ENCODE peak calls at places on chromosome 13, in ten cellular contexts. One of them, this sample, is unnamed.

GRCh38 chr13:21913010-21913409 is 242.1 kb downstream of the FGF9 start:
- DNase-seq in fibroblast of lung: no peak
- DNase-seq in effector memory CD4-positive, alpha-beta T cell: no peak
- DNase-seq in CD4-positive, CD25-positive, alpha-beta regulatory T cell: no peak
- DNase-seq in tibial artery: no peak
- DNase-seq in heart left ventricle: no peak
- DNase-seq in aorta: no peak
- DNase-seq in psoas muscle: no peak
- DNase-seq in mammary epithelial cell: no peak
- DNase-seq in HCT116: peak
- DNase-seq in this sample: no peak

GRCh38 chr13:20779405-20779804 is 5.6 kb upstream of the EEF1AKMT1 start:
- DNase-seq in psoas muscle: no peak
- DNase-seq in heart left ventricle: no peak
- DNase-seq in CD4-positive, CD25-positive, alpha-beta regulatory T cell: no peak
- DNase-seq in HCT116: no peak
- DNase-seq in tibial artery: no peak
- DNase-seq in effector memory CD4-positive, alpha-beta T cell: no peak
- DNase-seq in aorta: no peak
- DNase-seq in mammary epithelial cell: no peak
- DNase-seq in fibroblast of lung: no peak
- DNase-seq in this sample: no peak

GRCh38 chr13:104571161-104571889 is 1505.1 kb upstream of the SLC10A2 start:
- DNase-seq in heart left ventricle: no peak
- DNase-seq in fibroblast of lung: peak
- DNase-seq in HCT116: peak
- DNase-seq in psoas muscle: peak
- DNase-seq in aorta: peak
- DNase-seq in mammary epithelial cell: peak
- DNase-seq in effector memory CD4-positive, alpha-beta T cell: no peak
- DNase-seq in CD4-positive, CD25-positive, alpha-beta regulatory T cell: no peak
- DNase-seq in tibial artery: peak
- DNase-seq in this sample: no peak

GRCh38 chr13:49435992-49436391 is 7.9 kb downstream of the CAB39L start:
- DNase-seq in aorta: no peak
- DNase-seq in psoas muscle: no peak
- DNase-seq in mammary epithelial cell: no peak
- DNase-seq in CD4-positive, CD25-positive, alpha-beta regulatory T cell: no peak
- DNase-seq in fibroblast of lung: peak
- DNase-seq in tibial artery: no peak
- DNase-seq in HCT116: no peak
- DNase-seq in heart left ventricle: no peak
- DNase-seq in effector memory CD4-positive, alpha-beta T cell: no peak
- DNase-seq in this sample: no peak

GRCh38 chr13:24215732-24216131 is 55.2 kb downstream of the SPATA13 start:
- DNase-seq in effector memory CD4-positive, alpha-beta T cell: no peak
- DNase-seq in CD4-positive, CD25-positive, alpha-beta regulatory T cell: no peak
- DNase-seq in tibial artery: peak
- DNase-seq in heart left ventricle: no peak
- DNase-seq in mammary epithelial cell: no peak
- DNase-seq in HCT116: no peak
- DNase-seq in aorta: no peak
- DNase-seq in psoas muscle: no peak
- DNase-seq in fibroblast of lung: peak
- DNase-seq in this sample: no peak

GRCh38 chr13:112690242-112690943 is 555 bp downstream of the ATP11A start:
- DNase-seq in heart left ventricle: peak
- DNase-seq in aorta: peak
- DNase-seq in psoas muscle: peak
- DNase-seq in effector memory CD4-positive, alpha-beta T cell: no peak
- DNase-seq in mammary epithelial cell: peak
- DNase-seq in tibial artery: no peak
- DNase-seq in HCT116: no peak
- DNase-seq in fibroblast of lung: peak
- DNase-seq in CD4-positive, CD25-positive, alpha-beta regulatory T cell: peak
- DNase-seq in this sample: peak

GRCh38 chr13:79621449-79621848 is 140.5 kb downstream of the NDFIP2 start:
- DNase-seq in aorta: no peak
- DNase-seq in mammary epithelial cell: peak
- DNase-seq in heart left ventricle: no peak
- DNase-seq in psoas muscle: no peak
- DNase-seq in fibroblast of lung: no peak
- DNase-seq in effector memory CD4-positive, alpha-beta T cell: no peak
- DNase-seq in CD4-positive, CD25-positive, alpha-beta regulatory T cell: no peak
- DNase-seq in tibial artery: no peak
- DNase-seq in HCT116: no peak
- DNase-seq in this sample: no peak

GRCh38 chr13:112260108-112261055 is 115.8 kb upstream of the SPACA7 start:
- DNase-seq in HCT116: no peak
- DNase-seq in tibial artery: no peak
- DNase-seq in heart left ventricle: peak
- DNase-seq in aorta: no peak
- DNase-seq in fibroblast of lung: no peak
- DNase-seq in psoas muscle: peak
- DNase-seq in effector memory CD4-positive, alpha-beta T cell: no peak
- DNase-seq in mammary epithelial cell: no peak
- DNase-seq in CD4-positive, CD25-positive, alpha-beta regulatory T cell: no peak
- DNase-seq in this sample: peak

GRCh38 chr13:23950736-23951510 is 53.6 kb upstream of the C1QTNF9B start:
- DNase-seq in aorta: no peak
- DNase-seq in effector memory CD4-positive, alpha-beta T cell: no peak
- DNase-seq in CD4-positive, CD25-positive, alpha-beta regulatory T cell: no peak
- DNase-seq in heart left ventricle: no peak
- DNase-seq in HCT116: no peak
- DNase-seq in fibroblast of lung: no peak
- DNase-seq in tibial artery: no peak
- DNase-seq in psoas muscle: no peak
- DNase-seq in mammary epithelial cell: no peak
- DNase-seq in this sample: no peak

GRCh38 chr13:97430296-97430695 is 3.7 kb upstream of the RAP2A start:
- DNase-seq in effector memory CD4-positive, alpha-beta T cell: no peak
- DNase-seq in CD4-positive, CD25-positive, alpha-beta regulatory T cell: no peak
- DNase-seq in heart left ventricle: no peak
- DNase-seq in mammary epithelial cell: no peak
- DNase-seq in psoas muscle: no peak
- DNase-seq in HCT116: no peak
- DNase-seq in aorta: no peak
- DNase-seq in fibroblast of lung: no peak
- DNase-seq in tibial artery: no peak
- DNase-seq in this sample: no peak

GRCh38 chr13:42821437-42821836 is 40.1 kb downstream of the FAM216B start:
- DNase-seq in mammary epithelial cell: no peak
- DNase-seq in tibial artery: no peak
- DNase-seq in psoas muscle: no peak
- DNase-seq in effector memory CD4-positive, alpha-beta T cell: no peak
- DNase-seq in aorta: no peak
- DNase-seq in heart left ventricle: no peak
- DNase-seq in HCT116: no peak
- DNase-seq in fibroblast of lung: peak
- DNase-seq in CD4-positive, CD25-positive, alpha-beta regulatory T cell: no peak
- DNase-seq in this sample: no peak

GRCh38 chr13:19668778-19669177 is 35.3 kb downstream of the MPHOSPH8 start:
- DNase-seq in heart left ventricle: no peak
- DNase-seq in fibroblast of lung: no peak
- DNase-seq in CD4-positive, CD25-positive, alpha-beta regulatory T cell: no peak
- DNase-seq in HCT116: no peak
- DNase-seq in effector memory CD4-positive, alpha-beta T cell: no peak
- DNase-seq in mammary epithelial cell: no peak
- DNase-seq in psoas muscle: no peak
- DNase-seq in tibial artery: no peak
- DNase-seq in aorta: no peak
- DNase-seq in this sample: no peak

GRCh38 chr13:20231839-20232555 is at the start of gene GJB6:
- DNase-seq in aorta: no peak
- DNase-seq in tibial artery: no peak
- DNase-seq in CD4-positive, CD25-positive, alpha-beta regulatory T cell: peak
- DNase-seq in effector memory CD4-positive, alpha-beta T cell: no peak
- DNase-seq in heart left ventricle: no peak
- DNase-seq in HCT116: no peak
- DNase-seq in fibroblast of lung: no peak
- DNase-seq in mammary epithelial cell: peak
- DNase-seq in psoas muscle: no peak
- DNase-seq in this sample: peak

GRCh38 chr13:111079375-111079774 is 35.7 kb upstream of the ARHGEF7 start:
- DNase-seq in fibroblast of lung: no peak
- DNase-seq in HCT116: no peak
- DNase-seq in CD4-positive, CD25-positive, alpha-beta regulatory T cell: no peak
- DNase-seq in psoas muscle: no peak
- DNase-seq in heart left ventricle: no peak
- DNase-seq in effector memory CD4-positive, alpha-beta T cell: no peak
- DNase-seq in aorta: no peak
- DNase-seq in tibial artery: no peak
- DNase-seq in mammary epithelial cell: no peak
- DNase-seq in this sample: no peak

GRCh38 chr13:25111557-25111956 is 15.6 kb downstream of the PABPC3 start:
- DNase-seq in tibial artery: no peak
- DNase-seq in mammary epithelial cell: peak
- DNase-seq in heart left ventricle: no peak
- DNase-seq in psoas muscle: no peak
- DNase-seq in HCT116: no peak
- DNase-seq in effector memory CD4-positive, alpha-beta T cell: no peak
- DNase-seq in fibroblast of lung: no peak
- DNase-seq in CD4-positive, CD25-positive, alpha-beta regulatory T cell: no peak
- DNase-seq in aorta: no peak
- DNase-seq in this sample: no peak

GRCh38 chr13:70390968-70391367 is 282.7 kb upstream of the KLHL1 start:
- DNase-seq in mammary epithelial cell: no peak
- DNase-seq in CD4-positive, CD25-positive, alpha-beta regulatory T cell: no peak
- DNase-seq in psoas muscle: no peak
- DNase-seq in heart left ventricle: no peak
- DNase-seq in effector memory CD4-positive, alpha-beta T cell: no peak
- DNase-seq in fibroblast of lung: no peak
- DNase-seq in HCT116: no peak
- DNase-seq in aorta: no peak
- DNase-seq in tibial artery: no peak
- DNase-seq in this sample: no peak

DNA sequence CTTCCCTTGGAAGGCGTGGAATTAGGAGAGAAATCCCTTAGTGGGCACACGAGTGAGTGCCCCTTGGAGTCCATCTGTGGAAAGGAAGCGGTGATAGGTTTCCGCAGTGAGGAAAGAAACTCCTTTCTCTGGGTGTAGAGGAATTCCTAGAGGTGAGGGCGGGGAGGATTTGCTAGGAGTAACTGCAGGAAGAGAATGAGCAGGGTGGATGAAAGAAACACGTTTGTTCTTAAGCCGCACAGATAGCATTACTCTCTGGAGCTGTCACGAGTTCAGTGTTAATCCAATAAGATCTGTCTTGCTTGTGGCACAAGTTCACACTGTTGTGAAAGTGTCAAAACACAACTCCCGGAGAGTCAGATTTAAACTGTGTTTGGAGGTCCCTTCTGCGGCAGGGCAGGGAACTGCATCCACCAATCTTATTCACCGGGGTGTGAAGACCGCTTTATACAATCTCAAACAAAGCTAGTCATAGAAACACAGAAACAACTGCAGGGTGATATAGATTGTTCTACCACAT is 1.2 kb downstream of the KL start:
- DNase-seq in fibroblast of lung: peak
- DNase-seq in HCT116: no peak
- DNase-seq in mammary epithelial cell: peak
- DNase-seq in tibial artery: peak
- DNase-seq in CD4-positive, CD25-positive, alpha-beta regulatory T cell: no peak
- DNase-seq in aorta: no peak
- DNase-seq in effector memory CD4-positive, alpha-beta T cell: no peak
- DNase-seq in heart left ventricle: no peak
- DNase-seq in psoas muscle: peak
- DNase-seq in this sample: no peak
- H3K27ac ChIP-seq in fibroblast of lung: no peak
- H3K27ac ChIP-seq in HCT116: no peak
- H3K27ac ChIP-seq in mammary epithelial cell: no peak
- H3K27ac ChIP-seq in tibial artery: peak
- H3K27ac ChIP-seq in CD4-positive, CD25-positive, alpha-beta regulatory T cell: no peak
- H3K27ac ChIP-seq in aorta: no peak
- H3K27ac ChIP-seq in effector memory CD4-positive, alpha-beta T cell: no peak
- H3K27ac ChIP-seq in heart left ventricle: peak
- H3K27ac ChIP-seq in psoas muscle: peak
- H3K27ac ChIP-seq in this sample: peak

GRCh38 chr13:46211116-46211515 is 612 bp upstream of the LRRC63 start:
- DNase-seq in fibroblast of lung: no peak
- DNase-seq in aorta: no peak
- DNase-seq in CD4-positive, CD25-positive, alpha-beta regulatory T cell: peak
- DNase-seq in tibial artery: no peak
- DNase-seq in psoas muscle: no peak
- DNase-seq in effector memory CD4-positive, alpha-beta T cell: peak
- DNase-seq in HCT116: no peak
- DNase-seq in mammary epithelial cell: no peak
- DNase-seq in heart left ventricle: no peak
- DNase-seq in this sample: no peak
- H3K4me3 ChIP-seq in fibroblast of lung: peak
- H3K4me3 ChIP-seq in aorta: peak
- H3K4me3 ChIP-seq in CD4-positive, CD25-positive, alpha-beta regulatory T cell: peak
- H3K4me3 ChIP-seq in tibial artery: peak
- H3K4me3 ChIP-seq in psoas muscle: peak
- H3K4me3 ChIP-seq in effector memory CD4-positive, alpha-beta T cell: peak
- H3K4me3 ChIP-seq in HCT116: no peak
- H3K4me3 ChIP-seq in mammary epithelial cell: peak
- H3K4me3 ChIP-seq in heart left ventricle: peak
- H3K4me3 ChIP-seq in this sample: peak

GRCh38 chr13:77016888-77017623 is 9.9 kb downstream of the FBXL3 start:
- DNase-seq in aorta: no peak
- DNase-seq in effector memory CD4-positive, alpha-beta T cell: no peak
- DNase-seq in mammary epithelial cell: no peak
- DNase-seq in tibial artery: no peak
- DNase-seq in psoas muscle: no peak
- DNase-seq in HCT116: no peak
- DNase-seq in heart left ventricle: no peak
- DNase-seq in CD4-positive, CD25-positive, alpha-beta regulatory T cell: no peak
- DNase-seq in fibroblast of lung: no peak
- DNase-seq in this sample: no peak
- H3K27ac ChIP-seq in aorta: peak
- H3K27ac ChIP-seq in effector memory CD4-positive, alpha-beta T cell: no peak
- H3K27ac ChIP-seq in mammary epithelial cell: no peak
- H3K27ac ChIP-seq in tibial artery: peak
- H3K27ac ChIP-seq in psoas muscle: peak
- H3K27ac ChIP-seq in HCT116: no peak
- H3K27ac ChIP-seq in heart left ventricle: no peak
- H3K27ac ChIP-seq in CD4-positive, CD25-positive, alpha-beta regulatory T cell: peak
- H3K27ac ChIP-seq in fibroblast of lung: no peak
- H3K27ac ChIP-seq in this sample: no peak

GRCh38 chr13:50993908-50994307 is 84.3 kb downstream of the RNASEH2B start:
- DNase-seq in mammary epithelial cell: no peak
- DNase-seq in fibroblast of lung: peak
- DNase-seq in CD4-positive, CD25-positive, alpha-beta regulatory T cell: no peak
- DNase-seq in effector memory CD4-positive, alpha-beta T cell: no peak
- DNase-seq in tibial artery: no peak
- DNase-seq in psoas muscle: peak
- DNase-seq in HCT116: no peak
- DNase-seq in aorta: no peak
- DNase-seq in heart left ventricle: no peak
- DNase-seq in this sample: no peak
- H3K4me3 ChIP-seq in mammary epithelial cell: no peak
- H3K4me3 ChIP-seq in fibroblast of lung: no peak
- H3K4me3 ChIP-seq in CD4-positive, CD25-positive, alpha-beta regulatory T cell: no peak
- H3K4me3 ChIP-seq in effector memory CD4-positive, alpha-beta T cell: no peak
- H3K4me3 ChIP-seq in tibial artery: no peak
- H3K4me3 ChIP-seq in psoas muscle: no peak
- H3K4me3 ChIP-seq in HCT116: no peak
- H3K4me3 ChIP-seq in aorta: no peak
- H3K4me3 ChIP-seq in heart left ventricle: no peak
- H3K4me3 ChIP-seq in this sample: no peak